ENCODE peak calls at places on chromosome 11, in seven cellular contexts. One of them, this sample, is unnamed.

GRCh38 chr11:64285885-64286800 is 495 bp downstream of the GPR137 start:
- DNase-seq in neuronal stem cell: no peak
- DNase-seq in AG09309: no peak
- DNase-seq in stimulated activated CD8-positive, alpha-beta memory T cell treated with anti-CD3 and anti-CD28 coated beads, Interleukin-4, amount 100 ng/mL, for 1 hour: no peak
- DNase-seq in dorsolateral prefrontal cortex: no peak
- DNase-seq in activated T-helper 1 cell treated with anti-CD3 and anti-CD28 coated beads, Interleukin-2, amount 50 U/mL, for 16 hours: no peak
- DNase-seq in nephron progenitor cell: no peak
- DNase-seq in this sample: no peak

GRCh38 chr11:119424276-119424675 is 1.3 kb upstream of the THY1 start:
- DNase-seq in neuronal stem cell: no peak
- DNase-seq in AG09309: no peak
- DNase-seq in stimulated activated CD8-positive, alpha-beta memory T cell treated with anti-CD3 and anti-CD28 coated beads, Interleukin-4, amount 100 ng/mL, for 1 hour: no peak
- DNase-seq in dorsolateral prefrontal cortex: no peak
- DNase-seq in activated T-helper 1 cell treated with anti-CD3 and anti-CD28 coated beads, Interleukin-2, amount 50 U/mL, for 16 hours: no peak
- DNase-seq in nephron progenitor cell: no peak
- DNase-seq in this sample: no peak

GRCh38 chr11:121634889-121635288 is 182.1 kb upstream of the SORL1-AS1 start:
- DNase-seq in neuronal stem cell: no peak
- DNase-seq in AG09309: peak; percentile 78
- DNase-seq in stimulated activated CD8-positive, alpha-beta memory T cell treated with anti-CD3 and anti-CD28 coated beads, Interleukin-4, amount 100 ng/mL, for 1 hour: no peak
- DNase-seq in dorsolateral prefrontal cortex: no peak
- DNase-seq in activated T-helper 1 cell treated with anti-CD3 and anti-CD28 coated beads, Interleukin-2, amount 50 U/mL, for 16 hours: no peak
- DNase-seq in nephron progenitor cell: no peak
- DNase-seq in this sample: no peak

GRCh38 chr11:134757633-134758032 is 345.6 kb upstream of the B3GAT1 start:
- DNase-seq in neuronal stem cell: no peak
- DNase-seq in AG09309: no peak
- DNase-seq in stimulated activated CD8-positive, alpha-beta memory T cell treated with anti-CD3 and anti-CD28 coated beads, Interleukin-4, amount 100 ng/mL, for 1 hour: no peak
- DNase-seq in dorsolateral prefrontal cortex: no peak
- DNase-seq in activated T-helper 1 cell treated with anti-CD3 and anti-CD28 coated beads, Interleukin-2, amount 50 U/mL, for 16 hours: no peak
- DNase-seq in nephron progenitor cell: no peak
- DNase-seq in this sample: peak; percentile 11

GRCh38 chr11:43664295-43664694 is 16.2 kb upstream of the HSD17B12 start:
- DNase-seq in neuronal stem cell: no peak
- DNase-seq in AG09309: no peak
- DNase-seq in stimulated activated CD8-positive, alpha-beta memory T cell treated with anti-CD3 and anti-CD28 coated beads, Interleukin-4, amount 100 ng/mL, for 1 hour: no peak
- DNase-seq in dorsolateral prefrontal cortex: no peak
- DNase-seq in activated T-helper 1 cell treated with anti-CD3 and anti-CD28 coated beads, Interleukin-2, amount 50 U/mL, for 16 hours: no peak
- DNase-seq in nephron progenitor cell: no peak
- DNase-seq in this sample: no peak

GRCh38 chr11:75233688-75234295 is 6.8 kb upstream of the TPBGL start:
- DNase-seq in neuronal stem cell: peak; percentile 87
- DNase-seq in AG09309: peak; percentile 3
- DNase-seq in stimulated activated CD8-positive, alpha-beta memory T cell treated with anti-CD3 and anti-CD28 coated beads, Interleukin-4, amount 100 ng/mL, for 1 hour: no peak
- DNase-seq in dorsolateral prefrontal cortex: no peak
- DNase-seq in activated T-helper 1 cell treated with anti-CD3 and anti-CD28 coated beads, Interleukin-2, amount 50 U/mL, for 16 hours: no peak
- DNase-seq in nephron progenitor cell: peak; percentile 82
- DNase-seq in this sample: peak; percentile 72

GRCh38 chr11:132158091-132158490 is 787.7 kb downstream of the NTM start:
- DNase-seq in neuronal stem cell: no peak
- DNase-seq in AG09309: no peak
- DNase-seq in stimulated activated CD8-positive, alpha-beta memory T cell treated with anti-CD3 and anti-CD28 coated beads, Interleukin-4, amount 100 ng/mL, for 1 hour: no peak
- DNase-seq in dorsolateral prefrontal cortex: no peak
- DNase-seq in activated T-helper 1 cell treated with anti-CD3 and anti-CD28 coated beads, Interleukin-2, amount 50 U/mL, for 16 hours: no peak
- DNase-seq in nephron progenitor cell: no peak
- DNase-seq in this sample: no peak

GRCh38 chr11:27663294-27663693 is 37.0 kb downstream of the BDNF start:
- DNase-seq in neuronal stem cell: no peak
- DNase-seq in AG09309: no peak
- DNase-seq in stimulated activated CD8-positive, alpha-beta memory T cell treated with anti-CD3 and anti-CD28 coated beads, Interleukin-4, amount 100 ng/mL, for 1 hour: no peak
- DNase-seq in dorsolateral prefrontal cortex: no peak
- DNase-seq in activated T-helper 1 cell treated with anti-CD3 and anti-CD28 coated beads, Interleukin-2, amount 50 U/mL, for 16 hours: no peak
- DNase-seq in nephron progenitor cell: no peak
- DNase-seq in this sample: no peak

GRCh38 chr11:120539681-120540369 is 28.3 kb downstream of the GRIK4 start:
- DNase-seq in neuronal stem cell: no peak
- DNase-seq in AG09309: peak; percentile 18
- DNase-seq in stimulated activated CD8-positive, alpha-beta memory T cell treated with anti-CD3 and anti-CD28 coated beads, Interleukin-4, amount 100 ng/mL, for 1 hour: no peak
- DNase-seq in dorsolateral prefrontal cortex: no peak
- DNase-seq in activated T-helper 1 cell treated with anti-CD3 and anti-CD28 coated beads, Interleukin-2, amount 50 U/mL, for 16 hours: no peak
- DNase-seq in nephron progenitor cell: no peak
- DNase-seq in this sample: no peak